ENCODE peak calls at places on chromosomes 12 and 14, in eight cellular contexts. O, V, T, Y, E, M, U and Q are unnamed samples.
A peak's percentile ranks its signal among the peaks of the same experiment; 100 is the strongest.

GRCh38 chr12:50934371-50934851 is 17.9 kb upstream of the HIGD1C start:
- DNase-seq in O (no peak), V (no peak), T (no peak), Y (no peak), E (no peak), M (no peak), U (no peak), Q (no peak)

GRCh38 chr12:39127401-39127800 is 222.0 kb upstream of the CPNE8 start:
- DNase-seq in O (no peak), V (no peak), T (no peak), Y (no peak), E (no peak), M (no peak), U (no peak), Q (peak; percentile 67)

GRCh38 chr14:69613312-69614073 is 2.1 kb downstream of the SUSD6 start:
- DNase-seq in O (no peak), V (no peak), T (no peak), Y (no peak), E (no peak), M (no peak), U (no peak), Q (no peak)

GRCh38 chr14:103318750-103319419 is 15.2 kb upstream of the EIF5 start:
- DNase-seq in O (no peak), V (no peak), T (no peak), Y (no peak), E (no peak), M (no peak), U (no peak), Q (no peak)

GRCh38 chr14:92924247-92924646 is 1.3 kb downstream of the CHGA start:
- DNase-seq in O (no peak), V (no peak), T (no peak), Y (no peak), E (no peak), M (no peak), U (no peak), Q (no peak)

GRCh38 chr14:49920935-49921334 is 28.1 kb downstream of the ARF6 start:
- DNase-seq in O (no peak), V (no peak), T (no peak), Y (no peak), E (no peak), M (no peak), U (no peak), Q (no peak)

GRCh38 chr14:79265366-79265765 is 945.9 kb downstream of the DIO2 start:
- DNase-seq in O (no peak), V (no peak), T (no peak), Y (no peak), E (no peak), M (no peak), U (no peak), Q (no peak)

GRCh38 chr12:110279976-110280783 is 867 bp upstream of the ATP2A2 start:
- DNase-seq in O (peak; percentile 59), V (peak; percentile 77), T (peak; percentile 70), Y (no peak), E (peak; percentile 49), M (peak; percentile 58), U (no peak), Q (peak; percentile 62)

GRCh38 chr12:83224012-83224411 is 537.3 kb downstream of the TMTC2 start:
- DNase-seq in O (no peak), V (no peak), T (no peak), Y (no peak), E (no peak), M (no peak), U (no peak), Q (no peak)

GRCh38 chr14:78863143-78863542 is 693.0 kb downstream of the NRXN3 start:
- DNase-seq in O (no peak), V (no peak), T (peak; percentile 68), Y (no peak), E (no peak), M (peak; percentile 61), U (no peak), Q (peak; percentile 6)

GRCh38 chr12:82609234-82609914 is 77.3 kb upstream of the TMTC2 start:
- DNase-seq in O (no peak), V (no peak), T (no peak), Y (no peak), E (no peak), M (no peak), U (no peak), Q (no peak)

GRCh38 chr12:112149596-112149995 is 24.2 kb downstream of the TRAFD1 start:
- DNase-seq in O (no peak), V (no peak), T (no peak), Y (no peak), E (no peak), M (no peak), U (no peak), Q (no peak)

GRCh38 chr12:69514111-69514510 is 43.9 kb downstream of the FRS2 start:
- DNase-seq in O (no peak), V (no peak), T (no peak), Y (no peak), E (no peak), M (no peak), U (no peak), Q (no peak)

GRCh38 chr12:56120158-56120846 is 2.2 kb downstream of the ZC3H10 start:
- DNase-seq in O (no peak), V (no peak), T (no peak), Y (no peak), E (no peak), M (no peak), U (no peak), Q (no peak)

GRCh38 chr12:105445261-105446015 is 114.9 kb downstream of the C12orf75 start:
- DNase-seq in O (no peak), V (no peak), T (no peak), Y (peak; percentile 48), E (no peak), M (no peak), U (no peak), Q (no peak)

GRCh38 chr12:124720019-124720686 is 143.5 kb downstream of the SCARB1 start:
- DNase-seq in O (no peak), V (no peak), T (no peak), Y (no peak), E (no peak), M (no peak), U (no peak), Q (peak; percentile 65)

GRCh38 chr12:103571286-103571685 is 15.8 kb upstream of the STAB2 start:
- DNase-seq in O (no peak), V (no peak), T (peak; percentile 75), Y (no peak), E (no peak), M (no peak), U (no peak), Q (no peak)

GRCh38 chr12:104568881-104569280 is 112.1 kb downstream of the CHST11 start:
- DNase-seq in O (no peak), V (no peak), T (no peak), Y (no peak), E (no peak), M (no peak), U (no peak), Q (no peak)

GRCh38 chr12:49503674-49504180 is 35.1 kb upstream of the KCNH3 start:
- DNase-seq in O (no peak), V (no peak), T (no peak), Y (no peak), E (no peak), M (no peak), U (no peak), Q (no peak)